ENCODE peak calls at places on chromosomes 12 and 14, in five cellular contexts. B, J, R, C and Y are unnamed samples.

GRCh38 chr14:98957211-98958047 is 314.6 kb downstream of the BCL11B start:
- DNase-seq in R (peak), J (no peak), C (peak), B (peak), Y (no peak)

GRCh38 chr12:79690606-79691298 is at the start of gene PAWR:
- DNase-seq in C (peak), J (peak), B (peak), R (peak), Y (no peak)

GRCh38 chr14:90820958-90821357 is 4.7 kb upstream of the TTC7B start:
- DNase-seq in R (peak), C (peak), J (no peak), B (no peak), Y (no peak)

GRCh38 chr14:104692261-104692938 is 3.0 kb downstream of the INF2 start:
- DNase-seq in J (no peak), R (no peak), B (no peak), C (no peak), Y (no peak)

GRCh38 chr14:21884995-21885394 is 211.4 kb upstream of the OR4E1 start:
- DNase-seq in J (no peak), R (no peak), B (no peak), C (no peak), Y (no peak)

GRCh38 chr14:57061009-57061711 is 207.5 kb downstream of the EXOC5 start:
- DNase-seq in C (no peak), J (no peak), B (no peak), R (no peak), Y (no peak)

GRCh38 chr12:1353451-1353850 is 240.9 kb downstream of the FBXL14 start:
- DNase-seq in C (no peak), R (no peak), B (no peak), J (no peak), Y (no peak)

GRCh38 chr12:106769546-106769945 is 4.9 kb upstream of the RIC8B start:
- DNase-seq in R (no peak), B (no peak), C (no peak), J (no peak), Y (no peak)

GRCh38 chr14:51006781-51007211 is 62.5 kb upstream of the PYGL start:
- DNase-seq in B (peak), R (peak), J (no peak), C (peak), Y (no peak)

GRCh38 chr14:38775986-38776385 is 327.0 kb downstream of the SEC23A start:
- DNase-seq in B (no peak), C (no peak), J (no peak), R (no peak), Y (no peak)

GRCh38 chr12:119011231-119011630 is 29.9 kb downstream of the SRRM4 start:
- DNase-seq in R (no peak), B (no peak), J (no peak), C (no peak), Y (no peak)

GRCh38 chr12:132142679-132143327 is 1.3 kb downstream of the DDX51 start:
- DNase-seq in B (no peak), J (no peak), C (no peak), R (no peak), Y (no peak)

GRCh38 chr12:89307665-89308253 is 44.5 kb downstream of the DUSP6 start:
- DNase-seq in B (no peak), C (no peak), R (no peak), J (no peak), Y (no peak)

GRCh38 chr12:123126294-123127144 is 24.4 kb downstream of the PITPNM2 start:
- DNase-seq in R (peak), B (no peak), J (no peak), C (peak), Y (peak)

GRCh38 chr12:1881936-1882335 is 36.5 kb downstream of the CACNA2D4 start:
- DNase-seq in J (no peak), B (no peak), C (no peak), R (no peak), Y (no peak)

GRCh38 chr12:101019193-101019592 is 190.8 kb downstream of the SLC5A8 start:
- DNase-seq in J (no peak), R (no peak), C (no peak), B (no peak), Y (no peak)

GRCh38 chr14:92660571-92660970 is 87.9 kb downstream of the LGMN start:
- DNase-seq in C (no peak), R (no peak), J (no peak), B (no peak), Y (no peak)

GRCh38 chr12:120121766-120122293 is 5.3 kb upstream of the RAB35 start:
- DNase-seq in B (no peak), J (peak), C (no peak), R (no peak), Y (no peak)

GRCh38 chr14:90839024-90839888 is 23.0 kb upstream of the TTC7B start:
- DNase-seq in R (no peak), B (no peak), C (no peak), J (no peak), Y (no peak)

GRCh38 chr14:89365071-89365801 is 51.8 kb downstream of the FOXN3 start:
- DNase-seq in C (no peak), R (no peak), B (no peak), J (peak), Y (no peak)

GRCh38 chr12:54374555-54375257 is 9.8 kb downstream of the ZNF385A start:
- DNase-seq in C (no peak), J (no peak), R (no peak), B (no peak), Y (no peak)

GRCh38 chr14:42424501-42424900 is 817.8 kb downstream of the LRFN5 start:
- DNase-seq in C (no peak), J (no peak), R (peak), B (no peak), Y (no peak)

GRCh38 chr12:57736743-57737466 is 1.6 kb downstream of the AGAP2 start:
- DNase-seq in J (no peak), B (no peak), C (no peak), R (no peak), Y (no peak)
- H3K4me3 ChIP-seq in J (no peak), B (peak), C (peak), R (no peak), Y (no peak)

DNA sequence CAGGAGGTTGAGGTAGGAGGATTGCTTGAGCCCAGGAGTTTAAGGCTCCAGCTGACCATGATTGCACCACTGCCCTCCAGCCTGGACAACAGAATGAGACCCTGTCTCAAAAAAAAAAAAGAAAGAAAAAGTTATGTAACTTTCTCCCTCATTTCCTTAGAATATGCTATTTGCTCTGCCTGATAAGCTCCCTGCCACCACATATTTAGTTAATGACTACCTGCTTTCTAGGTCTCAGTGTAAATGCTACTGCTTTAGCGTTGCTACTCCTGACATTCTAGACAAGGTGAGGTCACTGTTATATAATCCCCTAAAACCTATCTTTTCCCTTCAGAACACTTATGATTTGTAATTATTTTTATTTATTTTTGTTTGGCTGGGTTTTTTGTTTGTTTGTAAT is 86.3 kb upstream of the AMN1 start:
- DNase-seq in J (no peak), B (no peak), C (no peak), R (no peak), Y (no peak)
- TF ChIP-seq CTCF in J (no peak), B (no peak), C (no peak), R (no peak), Y (no peak)

DNA sequence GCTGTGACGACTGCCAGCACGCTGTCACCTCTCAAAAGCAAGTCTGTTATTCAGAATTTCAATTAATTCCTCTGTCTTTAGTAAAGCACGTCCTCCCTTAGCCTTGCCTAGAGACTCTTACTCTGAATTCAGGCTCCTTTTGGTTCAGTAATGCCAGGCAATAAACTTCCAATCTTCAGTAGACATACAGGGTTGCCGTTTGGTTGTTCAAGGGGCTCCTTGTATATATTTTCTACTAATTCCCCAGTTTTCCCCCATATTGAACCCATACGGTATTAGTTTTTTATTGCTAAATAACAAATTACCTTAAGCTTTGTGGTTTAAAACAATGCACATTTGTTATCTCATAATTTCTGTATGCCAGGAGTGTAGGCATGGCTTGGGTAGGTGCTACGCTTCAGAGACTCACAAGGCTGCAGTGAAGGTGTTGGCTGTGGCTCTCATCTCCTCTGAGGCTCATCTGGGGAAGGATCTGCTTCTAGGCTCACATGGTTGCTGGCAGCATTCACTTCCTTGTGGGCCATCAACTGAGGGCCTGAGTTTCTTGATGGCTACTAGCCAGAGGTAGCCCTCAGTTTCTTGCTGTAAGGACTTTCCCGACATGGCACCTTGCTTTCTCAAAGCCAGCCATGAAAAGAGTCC is 7.3 kb upstream of the CLECL1 start:
- DNase-seq in R (no peak), C (no peak), B (no peak), J (peak), Y (no peak)
- H3K4me3 ChIP-seq in R (peak), C (no peak), B (peak), J (no peak), Y (peak)

GRCh38 chr12:121980892-121981272 is 40.8 kb upstream of the BCL7A start:
- DNase-seq in R (no peak), C (no peak), B (no peak), J (no peak), Y (no peak)

GRCh38 chr12:121975029-121975428 is 46.7 kb upstream of the BCL7A start:
- DNase-seq in R (no peak), C (no peak), J (no peak), B (no peak), Y (no peak)

GRCh38 chr12:121974026-121974985 is 47.4 kb upstream of the BCL7A start:
- DNase-seq in R (no peak), B (no peak), J (no peak), C (no peak), Y (no peak)

GRCh38 chr12:121980211-121980891 is 41.3 kb upstream of the BCL7A start:
- DNase-seq in J (peak), R (no peak), C (no peak), B (no peak), Y (no peak)

GRCh38 chr12:121976950-121977349 is 44.7 kb upstream of the BCL7A start:
- DNase-seq in B (no peak), J (no peak), C (no peak), R (no peak), Y (no peak)
- TF ChIP-seq CTCF in B (no peak), J (no peak), C (no peak), R (no peak), Y (no peak)

GRCh38 chr14:75280448-75280830 is 1.8 kb downstream of the FOS start:
- DNase-seq in C (no peak), J (no peak), B (no peak), R (no peak), Y (no peak)

GRCh38 chr14:75283162-75283883 is 4.7 kb downstream of the FOS start:
- DNase-seq in R (peak), C (peak), B (peak), J (no peak), Y (no peak)

GRCh38 chr14:75280831-75281690 is 2.4 kb downstream of the FOS start:
- DNase-seq in C (peak), R (peak), J (no peak), B (peak), Y (no peak)

GRCh38 chr14:75281691-75282000 is 3.0 kb downstream of the FOS start:
- DNase-seq in J (no peak), R (no peak), C (no peak), B (no peak), Y (no peak)

GRCh38 chr14:75282166-75282547 is 3.5 kb downstream of the FOS start:
- DNase-seq in J (no peak), R (peak), B (peak), C (peak), Y (no peak)
- H3K4me3 ChIP-seq in J (no peak), R (no peak), B (peak), C (no peak), Y (no peak)

GRCh38 chr14:20683125-20683895 is 1.1 kb upstream of the RNASE4 start:
- DNase-seq in B (peak), J (peak), R (peak), C (peak), Y (peak)
- TF ChIP-seq CTCF in B (no peak), J (no peak), R (no peak), C (no peak), Y (no peak)